ENCODE peak calls at places on chromosomes 5 and 9, in seven cellular contexts. One of them, this sample, is unnamed.

GRCh38 chr5:158695595-158696330 is 404.0 kb downstream of the EBF1 start:
- DNase-seq in H1: peak; percentile 92
- DNase-seq in tibial nerve: peak; percentile 66
- DNase-seq in gastrocnemius medialis: peak; percentile 32
- DNase-seq in adrenal gland: peak; percentile 44
- DNase-seq in A549: peak; percentile 91
- DNase-seq in testis: peak; percentile 80
- DNase-seq in this sample: no peak

GRCh38 chr9:5499889-5500398 is 10.4 kb upstream of the PDCD1LG2 start:
- DNase-seq in H1: no peak
- DNase-seq in tibial nerve: no peak
- DNase-seq in testis: peak; percentile 60
- DNase-seq in gastrocnemius medialis: no peak
- DNase-seq in A549: no peak
- DNase-seq in adrenal gland: peak; percentile 49
- DNase-seq in this sample: no peak

GRCh38 chr5:140182803-140183367 is 7.9 kb downstream of the CYSTM1 start:
- DNase-seq in adrenal gland: peak; percentile 43
- DNase-seq in gastrocnemius medialis: peak; percentile 37
- DNase-seq in testis: peak; percentile 58
- DNase-seq in H1: no peak
- DNase-seq in tibial nerve: no peak
- DNase-seq in A549: no peak
- DNase-seq in this sample: no peak

GRCh38 chr5:177429248-177430045 is 3.0 kb downstream of the GRK6 start:
- DNase-seq in testis: no peak
- DNase-seq in A549: no peak
- DNase-seq in gastrocnemius medialis: peak; percentile 43
- DNase-seq in H1: no peak
- DNase-seq in adrenal gland: peak; percentile 80
- DNase-seq in tibial nerve: peak; percentile 29
- DNase-seq in this sample: no peak

GRCh38 chr5:172835246-172836030 is 1.4 kb downstream of the ERGIC1 start:
- DNase-seq in H1: no peak
- DNase-seq in A549: no peak
- DNase-seq in tibial nerve: no peak
- DNase-seq in gastrocnemius medialis: no peak
- DNase-seq in testis: no peak
- DNase-seq in adrenal gland: no peak
- DNase-seq in this sample: no peak

GRCh38 chr5:132821350-132821749 is 8.2 kb downstream of the SOWAHA start:
- DNase-seq in A549: no peak
- DNase-seq in testis: peak; percentile 5
- DNase-seq in gastrocnemius medialis: no peak
- DNase-seq in tibial nerve: no peak
- DNase-seq in H1: no peak
- DNase-seq in adrenal gland: no peak
- DNase-seq in this sample: no peak

GRCh38 chr5:756171-756570 is 28.4 kb downstream of the ZDHHC11B start:
- DNase-seq in testis: no peak
- DNase-seq in tibial nerve: no peak
- DNase-seq in adrenal gland: no peak
- DNase-seq in H1: no peak
- DNase-seq in A549: no peak
- DNase-seq in gastrocnemius medialis: no peak
- DNase-seq in this sample: no peak

GRCh38 chr5:127236254-127236653 is 54.3 kb upstream of the MEGF10 start:
- DNase-seq in H1: no peak
- DNase-seq in A549: no peak
- DNase-seq in adrenal gland: no peak
- DNase-seq in testis: no peak
- DNase-seq in gastrocnemius medialis: no peak
- DNase-seq in tibial nerve: no peak
- DNase-seq in this sample: no peak

GRCh38 chr5:39714036-39714698 is 289.4 kb upstream of the DAB2 start:
- DNase-seq in H1: no peak
- DNase-seq in testis: peak; percentile 59
- DNase-seq in gastrocnemius medialis: no peak
- DNase-seq in A549: peak; percentile 81
- DNase-seq in adrenal gland: peak; percentile 24
- DNase-seq in tibial nerve: no peak
- DNase-seq in this sample: no peak

GRCh38 chr9:37574996-37575395 is 1.2 kb downstream of the FBXO10 start:
- DNase-seq in A549: no peak
- DNase-seq in H1: no peak
- DNase-seq in tibial nerve: no peak
- DNase-seq in adrenal gland: no peak
- DNase-seq in gastrocnemius medialis: peak; percentile 37
- DNase-seq in testis: no peak
- DNase-seq in this sample: no peak

GRCh38 chr9:127712851-127713250 is 2.6 kb downstream of the PTRH1 start:
- DNase-seq in adrenal gland: no peak
- DNase-seq in A549: no peak
- DNase-seq in tibial nerve: no peak
- DNase-seq in testis: no peak
- DNase-seq in gastrocnemius medialis: no peak
- DNase-seq in H1: no peak
- DNase-seq in this sample: no peak

GRCh38 chr9:69173497-69173890 is 583 bp upstream of the TJP2 start:
- DNase-seq in tibial nerve: no peak
- DNase-seq in H1: no peak
- DNase-seq in gastrocnemius medialis: no peak
- DNase-seq in A549: no peak
- DNase-seq in testis: no peak
- DNase-seq in adrenal gland: no peak
- DNase-seq in this sample: no peak

GRCh38 chr9:13863112-13863511 is 450.8 kb downstream of the NFIB start:
- DNase-seq in A549: no peak
- DNase-seq in H1: no peak
- DNase-seq in tibial nerve: peak; percentile 21
- DNase-seq in testis: peak; percentile 61
- DNase-seq in adrenal gland: peak; percentile 32
- DNase-seq in gastrocnemius medialis: peak; percentile 48
- DNase-seq in this sample: no peak

GRCh38 chr9:114156311-114156657 is 947 bp downstream of the COL27A1 start:
- DNase-seq in H1: no peak
- DNase-seq in adrenal gland: peak; percentile 48
- DNase-seq in gastrocnemius medialis: no peak
- DNase-seq in A549: no peak
- DNase-seq in tibial nerve: no peak
- DNase-seq in testis: no peak
- DNase-seq in this sample: no peak

GRCh38 chr5:163005949-163006348 is 431.4 kb upstream of the CCNG1 start:
- DNase-seq in gastrocnemius medialis: no peak
- DNase-seq in H1: no peak
- DNase-seq in adrenal gland: no peak
- DNase-seq in testis: no peak
- DNase-seq in A549: no peak
- DNase-seq in tibial nerve: no peak
- DNase-seq in this sample: no peak

DNA sequence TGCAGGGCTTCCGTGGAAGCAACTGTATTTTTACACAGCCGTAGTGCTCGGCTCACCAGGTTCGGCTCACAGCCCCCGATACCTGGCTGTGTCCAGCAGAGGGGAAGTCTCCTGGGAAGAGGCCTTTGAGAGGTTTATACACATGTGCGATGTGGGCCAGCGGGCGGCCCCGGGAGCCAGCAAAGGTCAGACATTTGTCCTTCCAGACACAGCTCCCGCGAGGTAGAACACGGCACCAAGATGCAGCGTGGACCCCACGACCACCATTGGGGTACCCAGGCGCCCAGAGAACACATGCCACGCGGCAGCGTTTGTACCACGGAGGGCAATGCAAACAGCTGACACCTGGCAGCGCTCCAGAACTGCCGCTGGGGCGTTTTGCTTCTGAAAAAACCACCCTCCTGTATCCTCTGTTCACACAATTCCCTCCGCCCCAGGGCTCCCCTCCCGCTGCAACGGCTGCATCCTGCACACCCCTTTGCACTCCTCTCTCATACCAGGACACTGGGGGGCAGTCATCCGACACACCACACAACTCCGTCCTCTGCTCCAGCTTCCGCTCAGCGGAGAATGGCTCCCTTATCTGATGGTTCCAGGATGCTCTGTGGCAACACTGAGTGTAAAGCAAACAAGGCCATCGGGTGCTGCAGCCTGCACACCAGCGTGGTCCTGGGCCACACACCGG is 235.3 kb downstream of the SYK start:
- DNase-seq in tibial nerve: peak; percentile 77
- DNase-seq in A549: peak; percentile 91
- DNase-seq in adrenal gland: peak; percentile 92
- DNase-seq in gastrocnemius medialis: peak; percentile 66
- DNase-seq in testis: peak; percentile 89
- DNase-seq in H1: peak; percentile 80
- DNase-seq in this sample: no peak
- H3K4me3 ChIP-seq in tibial nerve: no peak overlapping the region
- H3K4me3 ChIP-seq in A549: no peak overlapping the region
- H3K4me3 ChIP-seq in adrenal gland: no peak overlapping the region
- H3K4me3 ChIP-seq in gastrocnemius medialis: no peak overlapping the region
- H3K4me3 ChIP-seq in testis: no peak overlapping the region
- H3K4me3 ChIP-seq in H1: no peak overlapping the region
- H3K4me3 ChIP-seq in this sample: no peak overlapping the region

GRCh38 chr5:14424011-14424685 is 157.4 kb upstream of the OTULINL start:
- DNase-seq in tibial nerve: no peak
- DNase-seq in adrenal gland: no peak
- DNase-seq in A549: no peak
- DNase-seq in H1: no peak
- DNase-seq in testis: no peak
- DNase-seq in gastrocnemius medialis: no peak
- DNase-seq in this sample: no peak
- H3K4me1 ChIP-seq in tibial nerve: no peaks in the 10 kb centered on the region
- H3K4me1 ChIP-seq in adrenal gland: no peaks in the 10 kb centered on the region
- H3K4me1 ChIP-seq in A549: no peaks in the 10 kb centered on the region
- H3K4me1 ChIP-seq in H1: no peaks in the 10 kb centered on the region
- H3K4me1 ChIP-seq in testis: peaks cover 25% of the 10 kb centered on the region
- H3K4me1 ChIP-seq in gastrocnemius medialis: peaks cover 29% of the 10 kb centered on the region
- H3K4me1 ChIP-seq in this sample: peaks cover 2% of the 10 kb centered on the region

DNA sequence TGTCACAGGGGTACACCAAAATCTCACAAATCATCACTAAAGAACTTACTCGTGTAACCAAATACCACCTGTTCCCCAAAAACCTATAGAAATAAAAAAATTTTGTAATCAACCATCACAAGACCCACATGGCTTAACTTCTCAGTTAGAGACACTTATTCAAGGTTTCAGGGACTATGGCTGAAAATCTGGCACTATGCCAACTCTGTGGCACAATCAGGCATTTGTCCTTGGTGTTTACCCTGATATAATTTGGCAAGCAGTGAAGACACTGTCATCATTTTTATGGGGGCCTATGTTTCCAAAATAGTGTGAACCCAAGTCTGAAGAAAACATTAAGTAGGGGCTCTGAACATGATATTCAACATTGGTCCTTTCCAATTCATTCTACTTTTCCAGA is 59.0 kb downstream of the ZNF622 start:
- DNase-seq in tibial nerve: no peak
- DNase-seq in H1: no peak
- DNase-seq in A549: no peak
- DNase-seq in gastrocnemius medialis: no peak
- DNase-seq in adrenal gland: no peak
- DNase-seq in testis: no peak
- DNase-seq in this sample: no peak
- TF ChIP-seq POLR2A in tibial nerve: no peak
- TF ChIP-seq POLR2A in H1: no peak
- TF ChIP-seq POLR2A in A549: no peak
- TF ChIP-seq POLR2A in gastrocnemius medialis: no peak
- TF ChIP-seq POLR2A in adrenal gland: no peak
- TF ChIP-seq POLR2A in testis: no peak
- TF ChIP-seq POLR2A in this sample: no peak

DNA sequence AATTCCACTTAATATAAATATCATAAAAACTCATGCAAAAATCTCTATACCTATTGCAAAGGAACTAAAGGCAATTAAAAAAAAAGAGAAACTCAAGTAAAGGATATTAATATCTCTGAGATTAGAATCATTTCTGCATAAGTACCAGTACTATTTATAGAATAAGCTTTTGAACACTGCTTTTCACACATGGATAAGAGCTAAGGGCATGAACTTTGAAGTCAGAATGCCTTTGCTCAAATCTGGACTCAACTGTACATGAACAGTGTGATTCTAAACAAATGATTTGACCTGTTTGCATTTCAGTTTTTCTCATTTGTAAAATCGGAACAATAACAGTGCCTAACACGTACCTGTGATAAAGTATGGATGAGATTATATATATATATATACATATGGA is 255.9 kb downstream of the EFNA5 start:
- DNase-seq in adrenal gland: no peak
- DNase-seq in gastrocnemius medialis: no peak
- DNase-seq in testis: no peak
- DNase-seq in H1: no peak
- DNase-seq in A549: no peak
- DNase-seq in tibial nerve: no peak
- DNase-seq in this sample: no peak
- H3K4me3 ChIP-seq in adrenal gland: no peak overlapping the region
- H3K4me3 ChIP-seq in gastrocnemius medialis: no peak overlapping the region
- H3K4me3 ChIP-seq in testis: no peak overlapping the region
- H3K4me3 ChIP-seq in H1: no peak overlapping the region
- H3K4me3 ChIP-seq in A549: no peak overlapping the region
- H3K4me3 ChIP-seq in tibial nerve: no peak overlapping the region
- H3K4me3 ChIP-seq in this sample: no peak overlapping the region